ENCODE peak calls at places on chromosomes 12 and 14, in ten cellular contexts. C is ovary; L is astrocyte; S is GM23248; X is psoas muscle; K is CD8-positive, alpha-beta memory T cell; H is colonic mucosa; P is MM.1S; W is PC-9; O is upper lobe of right lung. D is an unnamed sample. For H3K36me3, the result is how much of the 10 kb centered on the place peaks cover.

GRCh38 chr12:6450869-6451347 is 934 bp upstream of the TAPBPL start:
- DNase-seq in C (peak), L (no peak), S (no peak), X (peak), K (no peak), H (peak), P (no peak), W (no peak), O (no peak), D (no peak)

GRCh38 chr12:42611571-42612257 is 22.2 kb upstream of the PRICKLE1 start:
- DNase-seq in C (no peak), L (peak), S (peak), X (no peak), K (no peak), H (no peak), P (no peak), W (no peak), O (no peak), D (no peak)

GRCh38 chr14:72546359-72547035 is 347.4 kb downstream of the DPF3 start:
- DNase-seq in C (no peak), L (no peak), S (no peak), X (no peak), K (no peak), H (no peak), P (no peak), W (no peak), O (no peak), D (no peak)

GRCh38 chr14:74963705-74964271 is 8.4 kb upstream of the PGF start:
- DNase-seq in C (no peak), L (peak), S (peak), X (no peak), K (no peak), H (no peak), P (no peak), W (peak), O (no peak), D (no peak)

GRCh38 chr12:14554281-14555008 is 13.2 kb downstream of the PLBD1 start:
- DNase-seq in C (peak), L (no peak), S (peak), X (peak), K (no peak), H (peak), P (no peak), W (peak), O (peak), D (no peak)

GRCh38 chr14:50311337-50311973 is 574 bp downstream of the L2HGDH start:
- DNase-seq in C (no peak), L (no peak), S (no peak), X (no peak), K (no peak), H (peak), P (no peak), W (no peak), O (no peak), D (no peak)

GRCh38 chr12:41497362-41497761 is 309.2 kb downstream of the PDZRN4 start:
- DNase-seq in C (no peak), L (no peak), S (peak), X (no peak), K (no peak), H (no peak), P (no peak), W (no peak), O (no peak), D (no peak)

GRCh38 chr12:12582193-12582881 is 19.7 kb upstream of the DUSP16 start:
- DNase-seq in C (no peak), L (no peak), S (no peak), X (no peak), K (no peak), H (peak), P (no peak), W (no peak), O (no peak), D (no peak)

GRCh38 chr12:93156091-93156490 is 221.6 kb upstream of the NUDT4 start:
- DNase-seq in C (no peak), L (no peak), S (no peak), X (no peak), K (no peak), H (peak), P (no peak), W (no peak), O (no peak), D (no peak)

GRCh38 chr12:10582704-10583103 is 30.7 kb downstream of the MAGOHB start:
- DNase-seq in C (no peak), L (no peak), S (no peak), X (no peak), K (no peak), H (no peak), P (no peak), W (no peak), O (no peak), D (no peak)

GRCh38 chr12:98464155-98464554 is 51.2 kb upstream of the TMPO start:
- DNase-seq in C (no peak), L (peak), S (peak), X (no peak), K (no peak), H (no peak), P (no peak), W (no peak), O (no peak), D (no peak)

GRCh38 chr14:92930737-92931602 is 8.0 kb downstream of the CHGA start:
- DNase-seq in C (no peak), L (no peak), S (peak), X (no peak), K (no peak), H (no peak), P (no peak), W (no peak), O (no peak), D (no peak)

GRCh38 chr14:91119556-91120311 is 5.9 kb downstream of the DGLUCY start:
- DNase-seq in C (no peak), L (peak), S (peak), X (peak), K (no peak), H (peak), P (no peak), W (no peak), O (no peak), D (no peak)

GRCh38 chr14:101008631-101009336 is 105.3 kb upstream of the RTL1 start:
- DNase-seq in C (no peak), L (no peak), S (peak), X (no peak), K (no peak), H (no peak), P (no peak), W (no peak), O (peak), D (no peak)

GRCh38 chr12:119202121-119202527 is 23.4 kb downstream of the HSPB8 start:
- DNase-seq in C (no peak), L (no peak), S (no peak), X (no peak), K (no peak), H (no peak), P (no peak), W (no peak), O (peak), D (no peak)

GRCh38 chr14:38209572-38210159 is 2.0 kb downstream of the SSTR1 start:
- DNase-seq in C (no peak), L (no peak), S (peak), X (peak), K (no peak), H (no peak), P (no peak), W (no peak), O (no peak), D (no peak)

GRCh38 chr12:54350743-54351142 is 13.5 kb downstream of the GPR84 start:
- DNase-seq in C (no peak), L (no peak), S (no peak), X (no peak), K (no peak), H (no peak), P (no peak), W (no peak), O (no peak), D (no peak)

GRCh38 chr12:96889273-96889933 is 17.7 kb upstream of the NEDD1 start:
- DNase-seq in C (no peak), L (peak), S (peak), X (no peak), K (no peak), H (no peak), P (no peak), W (no peak), O (no peak), D (no peak)

GRCh38 chr12:73274972-73275371 is 1002.8 kb downstream of the TRHDE start:
- DNase-seq in C (no peak), L (no peak), S (no peak), X (no peak), K (no peak), H (no peak), P (no peak), W (no peak), O (no peak), D (no peak)

GRCh38 chr14:61631044-61631692 is 64.1 kb upstream of the HIF1A start:
- DNase-seq in C (no peak), L (no peak), S (no peak), X (no peak), K (no peak), H (no peak), P (no peak), W (no peak), O (no peak), D (no peak)

GRCh38 chr12:13288501-13288900 is 92.0 kb downstream of the EMP1 start:
- DNase-seq in C (no peak), L (peak), S (no peak), X (no peak), K (no peak), H (no peak), P (no peak), W (no peak), O (no peak), D (no peak)

GRCh38 chr12:3489057-3489456 is 1.9 kb upstream of the PRMT8 start:
- DNase-seq in C (no peak), L (peak), S (peak), X (no peak), K (no peak), H (no peak), P (no peak), W (no peak), O (no peak), D (no peak)

GRCh38 chr12:20367731-20368652 is at the start of gene PDE3A:
- DNase-seq in C (peak), L (peak), S (peak), X (peak), K (no peak), H (peak), P (peak), W (peak), O (peak), D (no peak)

GRCh38 chr12:3116106-3116898 is 39.1 kb downstream of the TSPAN9 start:
- DNase-seq in C (no peak), L (no peak), S (no peak), X (no peak), K (no peak), H (no peak), P (no peak), W (no peak), O (no peak), D (no peak)

GRCh38 chr14:89351364-89351957 is 65.6 kb downstream of the FOXN3 start:
- DNase-seq in C (peak), L (peak), S (peak), X (no peak), K (peak), H (peak), P (no peak), W (no peak), O (peak), D (no peak)

GRCh38 chr14:75126121-75126544 is 715 bp downstream of the NEK9 start:
- DNase-seq in C (no peak), L (no peak), S (peak), X (no peak), K (peak), H (no peak), P (no peak), W (no peak), O (no peak), D (no peak)

GRCh38 chr12:32134144-32134888 is 27.7 kb downstream of the BICD1 start:
- DNase-seq in C (no peak), L (peak), S (peak), X (no peak), K (no peak), H (no peak), P (peak), W (peak), O (no peak), D (peak)

GRCh38 chr14:83741269-83741668 is 1788.7 kb upstream of the FLRT2 start:
- DNase-seq in C (no peak), L (no peak), S (no peak), X (no peak), K (no peak), H (no peak), P (no peak), W (no peak), O (no peak), D (no peak)

GRCh38 chr14:30958555-30959407 is 66.7 kb upstream of the AP4S1 start:
- DNase-seq in C (no peak), L (no peak), S (no peak), X (no peak), K (no peak), H (no peak), P (no peak), W (no peak), O (no peak), D (no peak)

GRCh38 chr14:75273272-75274044 is 5.2 kb upstream of the FOS start:
- DNase-seq in C (no peak), L (peak), S (peak), X (no peak), K (no peak), H (no peak), P (no peak), W (no peak), O (peak), D (no peak)

GRCh38 chr12:3247596-3248270 is 170.6 kb downstream of the TSPAN9 start:
- DNase-seq in C (no peak), L (no peak), S (no peak), X (no peak), K (no peak), H (no peak), P (no peak), W (no peak), O (no peak), D (no peak)

GRCh38 chr14:99829450-99829849 is 36.2 kb downstream of the EML1 start:
- DNase-seq in C (no peak), L (no peak), S (no peak), X (no peak), K (no peak), H (no peak), P (no peak), W (no peak), O (no peak), D (no peak)

GRCh38 chr14:24243336-24243836 is 963 bp upstream of the TINF2 start:
- DNase-seq in C (no peak), L (peak), S (no peak), X (no peak), K (no peak), H (no peak), P (peak), W (no peak), O (no peak), D (no peak)

GRCh38 chr12:65900912-65901672 is 76.8 kb downstream of the HMGA2 start:
- DNase-seq in C (no peak), L (no peak), S (no peak), X (no peak), K (no peak), H (no peak), P (no peak), W (no peak), O (no peak), D (no peak)
- H3K27ac ChIP-seq in C (no peak), L (no peak), S (no peak), X (no peak), K (no peak), H (no peak), P (no peak), W (peak), O (no peak), D (no peak)

GRCh38 chr12:29414368-29414767 is 33.4 kb upstream of the ERGIC2 start:
- DNase-seq in C (no peak), L (no peak), S (peak), X (no peak), K (no peak), H (no peak), P (no peak), W (no peak), O (no peak), D (no peak)
- H3K36me3 ChIP-seq in C (under half), L (under half), S (under half), X (under half), K (under half), H (under half), P (under half), W (under half), O (under half), D (under half)

DNA sequence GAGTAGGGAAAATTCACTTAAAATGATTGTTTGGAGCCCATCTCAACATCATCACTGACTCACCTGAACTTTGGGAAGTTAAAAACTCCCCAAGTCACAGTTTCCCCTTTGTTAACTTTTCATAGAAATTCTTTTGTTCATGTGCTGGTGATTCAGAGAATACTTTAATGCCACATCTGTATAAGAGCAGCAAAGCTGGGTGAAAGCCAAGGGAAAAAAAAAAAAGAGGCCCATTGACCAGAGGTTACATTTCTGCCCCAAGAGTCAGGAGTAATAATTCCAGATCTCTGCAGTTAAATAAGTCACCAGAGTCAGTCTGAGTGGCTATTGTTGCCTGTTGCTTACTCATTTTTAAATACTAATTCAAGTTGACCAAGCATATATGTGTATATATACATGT is 136.4 kb upstream of the LGR5 start:
- DNase-seq in C (no peak), L (peak), S (no peak), X (no peak), K (no peak), H (no peak), P (no peak), W (no peak), O (no peak), D (no peak)
- H3K27ac ChIP-seq in C (no peak), L (no peak), S (no peak), X (no peak), K (no peak), H (no peak), P (no peak), W (no peak), O (no peak), D (no peak)

DNA sequence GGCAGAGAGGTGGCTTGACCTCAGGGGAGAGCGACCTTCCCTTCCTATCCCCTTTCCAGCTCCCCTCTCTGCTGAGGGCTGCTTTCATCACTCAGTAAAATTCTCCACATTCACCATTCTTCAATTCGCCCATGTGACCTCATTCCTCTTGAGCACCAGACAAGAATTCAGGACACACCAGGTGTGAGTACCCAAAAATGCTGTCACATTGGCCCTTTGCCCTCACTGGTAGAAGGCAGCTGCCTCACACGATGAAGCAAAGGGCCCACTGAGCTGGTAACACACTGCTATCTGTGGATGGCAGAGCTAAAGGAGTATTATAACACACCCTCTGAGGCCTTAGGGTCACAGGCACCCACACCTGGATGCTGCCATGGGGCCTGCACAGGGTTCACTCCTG is 59.7 kb downstream of the SSH1 start:
- DNase-seq in C (no peak), L (no peak), S (no peak), X (no peak), K (no peak), H (no peak), P (no peak), W (no peak), O (no peak), D (no peak)
- H3K36me3 ChIP-seq in C (under half), L (half or more), S (half or more), X (half or more), K (under half), H (under half), P (under half), W (under half), O (half or more), D (under half)

GRCh38 chr12:88325076-88325827 is 183.1 kb downstream of the TMTC3 start:
- DNase-seq in C (no peak), L (peak), S (peak), X (no peak), K (no peak), H (no peak), P (no peak), W (peak), O (no peak), D (no peak)
- H3K27ac ChIP-seq in C (peak), L (peak), S (peak), X (peak), K (no peak), H (no peak), P (no peak), W (peak), O (no peak), D (no peak)

GRCh38 chr12:95504140-95504539 is 30.2 kb downstream of the METAP2 start:
- DNase-seq in C (no peak), L (no peak), S (no peak), X (no peak), K (no peak), H (no peak), P (no peak), W (no peak), O (no peak), D (no peak)
- H3K36me3 ChIP-seq in C (under half), L (under half), S (half or more), X (half or more), K (under half), H (under half), P (under half), W (under half), O (half or more), D (under half)

GRCh38 chr14:104157303-104157928 is 19.0 kb downstream of the KIF26A start:
- DNase-seq in C (no peak), L (no peak), S (no peak), X (no peak), K (no peak), H (no peak), P (no peak), W (no peak), O (no peak), D (no peak)
- H3K27ac ChIP-seq in C (no peak), L (no peak), S (no peak), X (no peak), K (no peak), H (no peak), P (no peak), W (no peak), O (no peak), D (no peak)

GRCh38 chr12:123337053-123337452 is 27.6 kb downstream of the SBNO1 start:
- DNase-seq in C (no peak), L (no peak), S (no peak), X (no peak), K (no peak), H (no peak), P (no peak), W (no peak), O (no peak), D (no peak)
- H3K36me3 ChIP-seq in C (under half), L (under half), S (under half), X (half or more), K (under half), H (under half), P (under half), W (under half), O (half or more), D (under half)

D was measured in CD8-positive, alpha-beta T cell.